ENCODE peak calls at places on chromosomes 7 and 10, in eight cellular contexts. One of them, this sample, is unnamed.

GRCh38 chr10:45439365-45439764 is 65.3 kb downstream of the ALOX5 start:
- DNase-seq in transverse colon: no peak
- DNase-seq in IMR-90: no peak
- DNase-seq in uterus: no peak
- DNase-seq in right lobe of liver: no peak
- DNase-seq in thoracic aorta: no peak
- DNase-seq in psoas muscle: no peak
- DNase-seq in left ventricle myocardium inferior: no peak
- DNase-seq in this sample: no peak

GRCh38 chr10:17599089-17599488 is 18.1 kb downstream of the HACD1 start:
- DNase-seq in transverse colon: no peak
- DNase-seq in IMR-90: peak
- DNase-seq in uterus: no peak
- DNase-seq in right lobe of liver: no peak
- DNase-seq in thoracic aorta: no peak
- DNase-seq in psoas muscle: no peak
- DNase-seq in left ventricle myocardium inferior: no peak
- DNase-seq in this sample: no peak

GRCh38 chr7:98200364-98200763 is 10.9 kb upstream of the BHLHA15 start:
- DNase-seq in transverse colon: no peak
- DNase-seq in IMR-90: no peak
- DNase-seq in uterus: no peak
- DNase-seq in right lobe of liver: no peak
- DNase-seq in thoracic aorta: no peak
- DNase-seq in psoas muscle: no peak
- DNase-seq in left ventricle myocardium inferior: no peak
- DNase-seq in this sample: no peak

GRCh38 chr7:66145404-66145843 is 30.8 kb downstream of the CRCP start:
- DNase-seq in transverse colon: peak
- DNase-seq in IMR-90: peak
- DNase-seq in uterus: peak
- DNase-seq in right lobe of liver: no peak
- DNase-seq in thoracic aorta: no peak
- DNase-seq in psoas muscle: peak
- DNase-seq in left ventricle myocardium inferior: peak
- DNase-seq in this sample: peak

GRCh38 chr10:132388901-132389630 is 7.9 kb upstream of the PWWP2B start:
- DNase-seq in transverse colon: peak
- DNase-seq in IMR-90: no peak
- DNase-seq in uterus: peak
- DNase-seq in right lobe of liver: peak
- DNase-seq in thoracic aorta: no peak
- DNase-seq in psoas muscle: peak
- DNase-seq in left ventricle myocardium inferior: peak
- DNase-seq in this sample: no peak

GRCh38 chr7:92645531-92646061 is 55.4 kb upstream of the FAM133B start:
- DNase-seq in transverse colon: peak
- DNase-seq in IMR-90: peak
- DNase-seq in uterus: no peak
- DNase-seq in right lobe of liver: no peak
- DNase-seq in thoracic aorta: no peak
- DNase-seq in psoas muscle: no peak
- DNase-seq in left ventricle myocardium inferior: no peak
- DNase-seq in this sample: no peak

GRCh38 chr7:16579216-16579615 is 52.6 kb downstream of the LRRC72 start:
- DNase-seq in transverse colon: no peak
- DNase-seq in IMR-90: no peak
- DNase-seq in uterus: no peak
- DNase-seq in right lobe of liver: no peak
- DNase-seq in thoracic aorta: no peak
- DNase-seq in psoas muscle: no peak
- DNase-seq in left ventricle myocardium inferior: no peak
- DNase-seq in this sample: no peak

GRCh38 chr10:51233337-51234100 is 159.2 kb downstream of the PRKG1 start:
- DNase-seq in transverse colon: no peak
- DNase-seq in IMR-90: peak
- DNase-seq in uterus: no peak
- DNase-seq in right lobe of liver: no peak
- DNase-seq in thoracic aorta: no peak
- DNase-seq in psoas muscle: no peak
- DNase-seq in left ventricle myocardium inferior: no peak
- DNase-seq in this sample: no peak

GRCh38 chr7:99190359-99191009 is 17.4 kb downstream of the KPNA7 start:
- DNase-seq in transverse colon: no peak
- DNase-seq in IMR-90: no peak
- DNase-seq in uterus: no peak
- DNase-seq in right lobe of liver: peak
- DNase-seq in thoracic aorta: no peak
- DNase-seq in psoas muscle: no peak
- DNase-seq in left ventricle myocardium inferior: no peak
- DNase-seq in this sample: no peak

GRCh38 chr10:1670541-1671365 is 66.6 kb downstream of the ADARB2 start:
- DNase-seq in transverse colon: no peak
- DNase-seq in IMR-90: no peak
- DNase-seq in uterus: no peak
- DNase-seq in right lobe of liver: peak
- DNase-seq in thoracic aorta: no peak
- DNase-seq in psoas muscle: no peak
- DNase-seq in left ventricle myocardium inferior: no peak
- DNase-seq in this sample: no peak

GRCh38 chr7:15007507-15007906 is 105.0 kb upstream of the DGKB start:
- DNase-seq in transverse colon: no peak
- DNase-seq in IMR-90: no peak
- DNase-seq in uterus: no peak
- DNase-seq in right lobe of liver: peak
- DNase-seq in thoracic aorta: no peak
- DNase-seq in psoas muscle: no peak
- DNase-seq in left ventricle myocardium inferior: no peak
- DNase-seq in this sample: no peak

GRCh38 chr7:150326657-150327268 is 3.4 kb upstream of the ACTR3C start:
- DNase-seq in transverse colon: no peak
- DNase-seq in IMR-90: no peak
- DNase-seq in uterus: no peak
- DNase-seq in right lobe of liver: peak
- DNase-seq in thoracic aorta: no peak
- DNase-seq in psoas muscle: no peak
- DNase-seq in left ventricle myocardium inferior: no peak
- DNase-seq in this sample: no peak
- H3K27ac ChIP-seq in transverse colon: no peak
- H3K27ac ChIP-seq in IMR-90: no peak
- H3K27ac ChIP-seq in uterus: no peak
- H3K27ac ChIP-seq in right lobe of liver: no peak
- H3K27ac ChIP-seq in thoracic aorta: no peak
- H3K27ac ChIP-seq in psoas muscle: no peak
- H3K27ac ChIP-seq in left ventricle myocardium inferior: no peak
- H3K27ac ChIP-seq in this sample: no peak

GRCh38 chr7:114088541-114088940 is 169.7 kb upstream of the PPP1R3A start:
- DNase-seq in transverse colon: no peak
- DNase-seq in IMR-90: no peak
- DNase-seq in uterus: no peak
- DNase-seq in right lobe of liver: no peak
- DNase-seq in thoracic aorta: no peak
- DNase-seq in psoas muscle: no peak
- DNase-seq in left ventricle myocardium inferior: no peak
- DNase-seq in this sample: no peak
- H3K27ac ChIP-seq in transverse colon: peak
- H3K27ac ChIP-seq in IMR-90: no peak
- H3K27ac ChIP-seq in uterus: peak
- H3K27ac ChIP-seq in right lobe of liver: no peak
- H3K27ac ChIP-seq in thoracic aorta: peak
- H3K27ac ChIP-seq in psoas muscle: peak
- H3K27ac ChIP-seq in left ventricle myocardium inferior: no peak
- H3K27ac ChIP-seq in this sample: no peak

GRCh38 chr10:61937631-61938284 is 36.3 kb downstream of the ARID5B start:
- DNase-seq in transverse colon: no peak
- DNase-seq in IMR-90: peak
- DNase-seq in uterus: no peak
- DNase-seq in right lobe of liver: no peak
- DNase-seq in thoracic aorta: no peak
- DNase-seq in psoas muscle: no peak
- DNase-seq in left ventricle myocardium inferior: no peak
- DNase-seq in this sample: no peak
- H3K27ac ChIP-seq in transverse colon: peak
- H3K27ac ChIP-seq in IMR-90: peak
- H3K27ac ChIP-seq in uterus: peak
- H3K27ac ChIP-seq in right lobe of liver: no peak
- H3K27ac ChIP-seq in thoracic aorta: peak
- H3K27ac ChIP-seq in psoas muscle: peak
- H3K27ac ChIP-seq in left ventricle myocardium inferior: peak
- H3K27ac ChIP-seq in this sample: no peak

GRCh38 chr10:10519674-10520073 is 498.0 kb upstream of the CELF2 start:
- DNase-seq in transverse colon: no peak
- DNase-seq in IMR-90: no peak
- DNase-seq in uterus: no peak
- DNase-seq in right lobe of liver: no peak
- DNase-seq in thoracic aorta: no peak
- DNase-seq in psoas muscle: no peak
- DNase-seq in left ventricle myocardium inferior: no peak
- DNase-seq in this sample: no peak

GRCh38 chr10:10514790-10515189 is 502.9 kb upstream of the CELF2 start:
- DNase-seq in transverse colon: no peak
- DNase-seq in IMR-90: no peak
- DNase-seq in uterus: no peak
- DNase-seq in right lobe of liver: no peak
- DNase-seq in thoracic aorta: no peak
- DNase-seq in psoas muscle: no peak
- DNase-seq in left ventricle myocardium inferior: no peak
- DNase-seq in this sample: no peak

GRCh38 chr10:10515479-10516204 is 502.0 kb upstream of the CELF2 start:
- DNase-seq in transverse colon: no peak
- DNase-seq in IMR-90: no peak
- DNase-seq in uterus: no peak
- DNase-seq in right lobe of liver: no peak
- DNase-seq in thoracic aorta: no peak
- DNase-seq in psoas muscle: no peak
- DNase-seq in left ventricle myocardium inferior: no peak
- DNase-seq in this sample: no peak

GRCh38 chr10:10517866-10518265 is 499.8 kb upstream of the CELF2 start:
- DNase-seq in transverse colon: no peak
- DNase-seq in IMR-90: no peak
- DNase-seq in uterus: no peak
- DNase-seq in right lobe of liver: no peak
- DNase-seq in thoracic aorta: no peak
- DNase-seq in psoas muscle: no peak
- DNase-seq in left ventricle myocardium inferior: no peak
- DNase-seq in this sample: no peak

GRCh38 chr10:10516731-10517130 is 500.9 kb upstream of the CELF2 start:
- DNase-seq in transverse colon: no peak
- DNase-seq in IMR-90: no peak
- DNase-seq in uterus: no peak
- DNase-seq in right lobe of liver: no peak
- DNase-seq in thoracic aorta: no peak
- DNase-seq in psoas muscle: no peak
- DNase-seq in left ventricle myocardium inferior: no peak
- DNase-seq in this sample: no peak
- H3K27ac ChIP-seq in transverse colon: no peak
- H3K27ac ChIP-seq in IMR-90: no peak
- H3K27ac ChIP-seq in uterus: no peak
- H3K27ac ChIP-seq in right lobe of liver: no peak
- H3K27ac ChIP-seq in thoracic aorta: no peak
- H3K27ac ChIP-seq in psoas muscle: no peak
- H3K27ac ChIP-seq in left ventricle myocardium inferior: no peak
- H3K27ac ChIP-seq in this sample: no peak

GRCh38 chr10:3778708-3779108 is 6.3 kb downstream of the KLF6 start:
- DNase-seq in transverse colon: no peak
- DNase-seq in IMR-90: peak
- DNase-seq in uterus: no peak
- DNase-seq in right lobe of liver: no peak
- DNase-seq in thoracic aorta: no peak
- DNase-seq in psoas muscle: no peak
- DNase-seq in left ventricle myocardium inferior: no peak
- DNase-seq in this sample: no peak

GRCh38 chr10:3779146-3779707 is 5.8 kb downstream of the KLF6 start:
- DNase-seq in transverse colon: peak
- DNase-seq in IMR-90: peak
- DNase-seq in uterus: no peak
- DNase-seq in right lobe of liver: no peak
- DNase-seq in thoracic aorta: no peak
- DNase-seq in psoas muscle: no peak
- DNase-seq in left ventricle myocardium inferior: no peak
- DNase-seq in this sample: no peak

GRCh38 chr10:3780766-3781457 is 4.1 kb downstream of the KLF6 start:
- DNase-seq in transverse colon: no peak
- DNase-seq in IMR-90: peak
- DNase-seq in uterus: no peak
- DNase-seq in right lobe of liver: no peak
- DNase-seq in thoracic aorta: no peak
- DNase-seq in psoas muscle: no peak
- DNase-seq in left ventricle myocardium inferior: no peak
- DNase-seq in this sample: no peak

GRCh38 chr10:3781458-3782098 is 3.4 kb downstream of the KLF6 start:
- DNase-seq in transverse colon: peak
- DNase-seq in IMR-90: peak
- DNase-seq in uterus: peak
- DNase-seq in right lobe of liver: no peak
- DNase-seq in thoracic aorta: no peak
- DNase-seq in psoas muscle: peak
- DNase-seq in left ventricle myocardium inferior: peak
- DNase-seq in this sample: no peak

DNA sequence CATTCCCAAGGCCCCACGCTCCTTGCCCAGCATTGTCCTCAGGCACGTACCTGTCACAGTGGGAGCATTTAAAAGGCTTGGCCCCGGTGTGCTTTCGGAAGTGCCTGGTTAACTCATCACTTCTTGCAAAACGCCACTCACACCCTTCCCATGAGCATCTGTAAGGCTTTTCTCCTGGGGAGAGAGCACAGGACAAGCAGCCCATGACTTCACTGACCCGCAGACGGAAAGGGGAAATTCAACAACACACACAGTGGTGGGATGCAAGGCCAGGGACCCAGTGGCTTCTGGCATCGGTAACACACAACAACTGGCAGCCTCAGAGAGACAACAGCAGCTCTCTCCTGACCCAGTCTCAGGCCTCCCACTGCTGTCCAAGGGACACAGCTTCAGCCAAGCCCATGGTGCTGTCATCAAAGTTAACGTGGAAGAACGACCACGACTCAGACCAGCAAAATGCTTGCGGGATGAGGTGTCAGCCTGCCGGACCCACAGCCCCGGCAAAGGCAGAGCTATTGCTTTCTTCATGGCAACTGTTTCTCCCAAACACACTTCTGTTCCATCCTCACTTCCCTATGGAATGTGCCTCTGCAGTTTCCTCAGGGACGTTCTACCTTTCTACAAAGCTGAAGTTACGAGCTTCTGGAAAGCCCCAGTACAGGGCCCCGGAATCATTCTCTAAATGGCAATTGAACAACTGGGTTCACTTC is 4.8 kb downstream of the KLF6 start:
- DNase-seq in transverse colon: no peak
- DNase-seq in IMR-90: peak
- DNase-seq in uterus: no peak
- DNase-seq in right lobe of liver: no peak
- DNase-seq in thoracic aorta: no peak
- DNase-seq in psoas muscle: peak
- DNase-seq in left ventricle myocardium inferior: no peak
- DNase-seq in this sample: no peak
- H3K27ac ChIP-seq in transverse colon: peak
- H3K27ac ChIP-seq in IMR-90: peak
- H3K27ac ChIP-seq in uterus: peak
- H3K27ac ChIP-seq in right lobe of liver: peak
- H3K27ac ChIP-seq in thoracic aorta: peak
- H3K27ac ChIP-seq in psoas muscle: peak
- H3K27ac ChIP-seq in left ventricle myocardium inferior: peak
- H3K27ac ChIP-seq in this sample: peak

GRCh38 chr10:62185914-62186692 is 82.5 kb downstream of the RTKN2 start:
- DNase-seq in transverse colon: no peak
- DNase-seq in IMR-90: no peak
- DNase-seq in uterus: no peak
- DNase-seq in right lobe of liver: no peak
- DNase-seq in thoracic aorta: no peak
- DNase-seq in psoas muscle: no peak
- DNase-seq in left ventricle myocardium inferior: no peak
- DNase-seq in this sample: no peak
- H3K27ac ChIP-seq in transverse colon: no peak
- H3K27ac ChIP-seq in IMR-90: no peak
- H3K27ac ChIP-seq in uterus: no peak
- H3K27ac ChIP-seq in right lobe of liver: no peak
- H3K27ac ChIP-seq in thoracic aorta: peak
- H3K27ac ChIP-seq in psoas muscle: no peak
- H3K27ac ChIP-seq in left ventricle myocardium inferior: no peak
- H3K27ac ChIP-seq in this sample: no peak

This sample was measured in lung.